ENCODE peak calls at places on chromosomes 3 and 15, in five cellular contexts. B, N, V, C and Y are unnamed samples.

GRCh38 chr3:100458814-100459213 is 33.6 kb upstream of the TMEM45A start:
- DNase-seq in V (no peak), B (no peak), C (no peak), N (no peak), Y (no peak)

GRCh38 chr3:176953106-176954080 is 243.9 kb downstream of the TBL1XR1 start:
- DNase-seq in C (peak), B (peak), N (peak), V (no peak), Y (peak)

GRCh38 chr3:183490653-183491052 is 62.2 kb upstream of the MCF2L2 start:
- DNase-seq in N (no peak), C (no peak), B (no peak), V (no peak), Y (peak)

GRCh38 chr3:31377045-31377642 is 155.6 kb upstream of the STT3B start:
- DNase-seq in C (no peak), V (no peak), B (no peak), N (no peak), Y (no peak)

GRCh38 chr3:27859821-27860220 is 137.7 kb upstream of the EOMES start:
- DNase-seq in B (no peak), N (no peak), V (no peak), C (peak), Y (no peak)

GRCh38 chr3:54536450-54536849 is 391.4 kb downstream of the LRTM1 start:
- DNase-seq in N (no peak), B (no peak), C (no peak), V (no peak), Y (no peak)

GRCh38 chr3:120823156-120823555 is 80.6 kb downstream of the GTF2E1 start:
- DNase-seq in C (no peak), N (no peak), B (no peak), V (no peak), Y (no peak)

GRCh38 chr3:14423963-14424362 is 21.6 kb downstream of the SLC6A6 start:
- DNase-seq in N (no peak), B (no peak), V (no peak), C (no peak), Y (no peak)

GRCh38 chr3:172776049-172776717 is 25.7 kb downstream of the ECT2 start:
- DNase-seq in B (no peak), V (no peak), N (no peak), C (no peak), Y (no peak)

GRCh38 chr3:83946554-83946953 is 1012.2 kb upstream of the CADM2 start:
- DNase-seq in V (no peak), C (no peak), B (no peak), N (no peak), Y (no peak)

GRCh38 chr3:46065294-46065705 is 38.0 kb upstream of the XCR1 start:
- DNase-seq in V (no peak), C (peak), B (no peak), N (peak), Y (peak)

GRCh38 chr3:189108735-189109134 is 63.0 kb upstream of the TPRG1 start:
- DNase-seq in V (no peak), C (no peak), B (no peak), N (no peak), Y (no peak)
- H3K4me3 ChIP-seq in V (no peak), C (no peak), B (no peak), N (no peak), Y (no peak)

DNA sequence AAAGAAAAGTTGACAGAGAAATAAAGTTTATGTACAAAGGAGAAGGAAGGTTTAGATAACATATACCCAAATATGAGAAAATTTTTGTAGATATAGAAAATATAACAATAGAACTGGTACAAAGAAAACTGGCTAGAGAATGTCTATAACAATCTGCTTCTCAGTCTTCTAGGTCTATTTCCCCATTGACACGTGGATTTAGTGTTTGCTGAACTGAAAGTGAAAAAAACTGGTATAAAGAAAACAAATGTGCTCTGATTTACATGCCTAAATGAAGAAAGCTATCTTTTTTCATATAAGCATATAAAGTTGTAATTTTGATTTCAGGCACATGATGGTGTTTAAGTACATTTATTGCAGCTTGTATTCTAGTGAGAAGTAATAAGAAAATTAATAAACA is 9.8 kb downstream of the KCNMB2 start:
- DNase-seq in C (no peak), N (no peak), V (no peak), B (no peak), Y (no peak)
- H3K4me3 ChIP-seq in C (no peak), N (no peak), V (no peak), B (no peak), Y (no peak)

GRCh38 chr3:152374260-152374990 is 105.7 kb downstream of the MBNL1 start:
- DNase-seq in C (no peak), N (no peak), V (no peak), B (no peak), Y (no peak)

GRCh38 chr3:152375546-152375945 is 106.8 kb downstream of the MBNL1 start:
- DNase-seq in V (no peak), B (no peak), C (no peak), N (no peak), Y (no peak)

GRCh38 chr3:152377184-152377570 is 108.4 kb downstream of the MBNL1 start:
- DNase-seq in C (no peak), V (no peak), B (no peak), N (no peak), Y (no peak)

GRCh38 chr3:152379415-152380042 is 110.8 kb downstream of the MBNL1 start:
- DNase-seq in V (no peak), N (no peak), C (no peak), B (no peak), Y (no peak)

DNA sequence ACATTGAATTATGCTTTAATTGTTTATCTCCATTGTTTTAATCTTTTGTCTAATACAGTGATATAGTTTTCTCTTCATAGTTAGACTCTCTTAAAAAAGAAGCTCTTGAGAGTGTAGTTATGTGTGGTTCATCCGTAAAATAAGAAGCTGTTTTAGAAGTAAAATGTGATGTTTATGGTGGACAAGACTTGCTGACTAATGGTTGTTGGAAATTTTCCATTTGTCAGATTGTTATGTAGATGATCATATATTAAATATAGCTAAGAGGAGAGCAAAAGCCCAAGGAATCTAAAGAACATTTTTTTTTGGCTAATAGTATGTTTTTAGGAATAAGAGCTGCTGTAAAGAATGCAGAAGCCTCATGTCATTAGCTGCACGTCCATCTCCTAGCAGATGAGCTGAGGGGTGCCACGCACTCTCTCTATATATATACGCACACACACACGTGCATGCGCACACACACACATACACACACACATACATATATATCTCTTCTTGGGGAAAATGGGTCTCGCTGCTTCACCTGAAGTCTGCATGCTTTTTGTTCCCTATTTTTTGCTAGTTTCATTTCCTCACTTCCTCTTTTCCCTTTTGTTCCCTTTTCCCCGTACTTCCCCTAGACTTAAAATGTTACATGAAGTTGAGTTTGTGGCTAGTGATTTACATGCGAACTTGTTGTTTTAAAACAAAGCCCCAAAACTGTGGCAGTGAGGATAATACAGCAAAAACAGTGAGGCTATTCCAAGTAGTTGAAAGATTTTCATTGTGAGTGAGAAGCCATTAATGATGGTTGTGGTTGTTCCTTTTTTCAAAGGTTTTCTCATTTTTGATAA is 107.8 kb downstream of the MBNL1 start:
- DNase-seq in B (no peak), N (no peak), C (no peak), V (no peak), Y (peak)
- H3K4me3 ChIP-seq in B (no peak), N (no peak), C (no peak), V (no peak), Y (no peak)

GRCh38 chr3:145089337-145089736 is 1071.6 kb downstream of the PLOD2 start:
- DNase-seq in B (no peak), N (no peak), V (no peak), C (no peak), Y (no peak)
- H3K4me3 ChIP-seq in B (no peak), N (no peak), V (no peak), C (no peak), Y (no peak)

GRCh38 chr15:77633134-77633912 is 611 bp upstream of the LINGO1 start:
- DNase-seq in N (peak), C (peak), B (peak), V (peak), Y (peak)
- H3K4me3 ChIP-seq in N (peak), C (peak), B (peak), V (peak), Y (peak)

DNA sequence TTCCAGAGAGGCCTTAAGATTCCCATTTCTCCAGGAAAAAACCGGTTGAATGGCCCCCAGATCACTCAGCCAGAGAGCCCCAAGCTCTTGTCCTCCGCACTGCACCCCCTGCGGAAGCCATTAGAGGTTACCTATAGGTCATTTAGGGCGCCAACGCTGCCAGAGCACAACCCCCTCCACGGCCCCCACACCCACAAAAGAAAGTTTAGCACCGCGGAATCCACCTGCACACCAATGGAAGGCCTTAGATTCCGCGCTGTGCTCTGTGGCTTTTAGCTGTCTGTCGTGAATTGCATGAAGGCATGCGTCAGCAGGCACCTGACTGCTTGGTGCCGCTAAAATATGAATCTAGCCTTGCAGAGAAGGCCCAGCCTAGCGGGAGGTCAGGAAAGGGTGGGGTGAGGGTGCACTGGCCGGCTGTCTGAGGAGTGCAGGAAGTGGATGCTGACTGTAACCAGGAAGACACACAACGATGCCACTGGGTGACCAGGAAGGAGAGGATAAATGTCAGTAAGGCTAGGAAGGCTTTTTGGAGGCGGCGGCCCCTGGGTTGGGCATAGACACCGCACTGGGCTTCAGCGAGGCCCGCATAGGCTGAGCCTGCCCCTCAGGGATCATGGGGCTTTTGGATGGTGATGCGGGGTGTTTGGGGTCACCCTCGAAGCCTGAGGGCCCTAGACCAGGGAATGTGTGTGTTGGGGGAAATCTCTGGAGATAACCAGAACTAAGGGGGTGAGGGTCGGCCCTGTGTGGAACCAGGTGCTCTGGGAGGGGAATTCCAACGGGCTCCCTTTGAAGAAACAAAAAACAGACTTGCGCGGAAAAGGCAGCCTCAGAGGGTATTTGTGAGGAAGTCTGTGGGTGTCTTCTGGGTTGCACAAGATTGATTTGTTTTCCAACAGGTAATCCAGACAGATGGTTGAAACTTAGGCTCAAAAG is 964 bp upstream of the NUP210 start:
- DNase-seq in V (peak), C (peak), B (no peak), N (no peak), Y (peak)
- H3K4me3 ChIP-seq in V (peak), C (no peak), B (peak), N (peak), Y (peak)